ENCODE peak calls at places on chromosomes 12 and 14, in seven cellular contexts. B is bronchial epithelial cell; C is left lung; D is BJ; E is CD8-positive, alpha-beta T cell; F is cardiac muscle cell; H is left ventricle myocardium inferior. U is an unnamed sample. For H3K36me3, the result is how much of the 10 kb centered on the place peaks cover.

GRCh38 chr12:47864646-47865235 is 40.1 kb downstream of the VDR start:
- DNase-seq in B (no peak), C (no peak), D (no peak), E (no peak), F (no peak), H (no peak), U (no peak)

GRCh38 chr12:45354399-45354798 is 138.5 kb downstream of the ANO6 start:
- DNase-seq in B (no peak), C (no peak), D (no peak), E (no peak), F (no peak), H (no peak), U (no peak)

GRCh38 chr14:50670196-50670875 is 2.2 kb upstream of the SAV1 start:
- DNase-seq in B (peak), C (no peak), D (no peak), E (no peak), F (peak), H (no peak), U (no peak)

GRCh38 chr12:89417246-89417977 is 65.1 kb upstream of the DUSP6 start:
- DNase-seq in B (peak), C (no peak), D (peak), E (no peak), F (peak), H (no peak), U (no peak)

GRCh38 chr14:73741386-73741875 is 27.2 kb upstream of the PNMA1 start:
- DNase-seq in B (peak), C (peak), D (no peak), E (peak), F (peak), H (peak), U (peak)

GRCh38 chr14:30115756-30116155 is 188.1 kb upstream of the PRKD1 start:
- DNase-seq in B (no peak), C (no peak), D (no peak), E (no peak), F (no peak), H (no peak), U (no peak)

GRCh38 chr14:20811994-20812393 is 9.3 kb upstream of the RNASE1 start:
- DNase-seq in B (no peak), C (no peak), D (no peak), E (no peak), F (peak), H (peak), U (no peak)

GRCh38 chr12:6638305-6638704 is 2.5 kb upstream of the LPAR5 start:
- DNase-seq in B (no peak), C (no peak), D (no peak), E (no peak), F (no peak), H (no peak), U (peak)

GRCh38 chr12:97924122-97924521 is 461.5 kb downstream of the RMST start:
- DNase-seq in B (no peak), C (no peak), D (no peak), E (no peak), F (no peak), H (no peak), U (no peak)

GRCh38 chr12:84994436-84994835 is 41.6 kb downstream of the TSPAN19 start:
- DNase-seq in B (no peak), C (no peak), D (no peak), E (no peak), F (no peak), H (no peak), U (no peak)

GRCh38 chr14:53663709-53664108 is 292.9 kb downstream of the BMP4 start:
- DNase-seq in B (no peak), C (no peak), D (no peak), E (no peak), F (peak), H (peak), U (no peak)

GRCh38 chr12:124073636-124074035 is 100.6 kb downstream of the ZNF664 start:
- DNase-seq in B (no peak), C (no peak), D (no peak), E (no peak), F (no peak), H (no peak), U (no peak)

GRCh38 chr12:109770104-109770860 is 56.7 kb downstream of the FAM222A start:
- DNase-seq in B (no peak), C (no peak), D (no peak), E (no peak), F (no peak), H (no peak), U (no peak)

GRCh38 chr12:13376627-13377373 is 180.3 kb downstream of the EMP1 start:
- DNase-seq in B (peak), C (no peak), D (no peak), E (no peak), F (no peak), H (no peak), U (no peak)

GRCh38 chr12:93569301-93569655 is 3.2 kb upstream of the SOCS2 start:
- DNase-seq in B (no peak), C (no peak), D (no peak), E (no peak), F (no peak), H (no peak), U (no peak)

GRCh38 chr12:7376196-7376595 is 67.8 kb downstream of the CD163L1 start:
- DNase-seq in B (peak), C (no peak), D (no peak), E (no peak), F (peak), H (no peak), U (no peak)

GRCh38 chr12:108605000-108605689 is 7.3 kb upstream of the TMEM119 start:
- DNase-seq in B (no peak), C (peak), D (no peak), E (no peak), F (no peak), H (no peak), U (no peak)

GRCh38 chr12:107894589-107894988 is 120.1 kb downstream of the ASCL4 start:
- DNase-seq in B (no peak), C (no peak), D (no peak), E (no peak), F (no peak), H (no peak), U (no peak)

GRCh38 chr14:102233081-102233480 is 71.9 kb downstream of the MOK start:
- DNase-seq in B (no peak), C (no peak), D (no peak), E (no peak), F (no peak), H (no peak), U (no peak)

GRCh38 chr14:51539571-51540037 is 112.1 kb upstream of the FRMD6 start:
- DNase-seq in B (peak), C (no peak), D (peak), E (no peak), F (peak), H (no peak), U (no peak)

GRCh38 chr14:57732886-57733285 is 133.0 kb downstream of the SLC35F4 start:
- DNase-seq in B (peak), C (no peak), D (no peak), E (no peak), F (peak), H (no peak), U (no peak)

GRCh38 chr12:47754881-47755280 is 3.8 kb downstream of the RAPGEF3 start:
- DNase-seq in B (no peak), C (no peak), D (no peak), E (no peak), F (no peak), H (no peak), U (no peak)

GRCh38 chr12:57487597-57488396 is at the start of gene MARS1:
- DNase-seq in B (peak), C (peak), D (peak), E (peak), F (peak), H (peak), U (peak)

GRCh38 chr12:96378319-96378718 is 21.9 kb downstream of the CDK17 start:
- DNase-seq in B (no peak), C (no peak), D (no peak), E (no peak), F (no peak), H (no peak), U (no peak)

GRCh38 chr14:49620182-49621113 is at the start of the genes MGAT2 and RPL36AL:
- DNase-seq in B (peak), C (peak), D (peak), E (peak), F (peak), H (peak), U (peak)
- TF ChIP-seq CTCF in B (peak), C (no peak), D (peak), E (no peak), F (peak), H (peak), U (peak)

GRCh38 chr12:131724534-131724933 is 13.6 kb downstream of the SFSWAP start:
- DNase-seq in B (no peak), C (no peak), D (no peak), E (no peak), F (no peak), H (no peak), U (no peak)

GRCh38 chr12:131720241-131720640 is 9.4 kb downstream of the SFSWAP start:
- DNase-seq in B (no peak), C (no peak), D (no peak), E (no peak), F (no peak), H (no peak), U (no peak)

GRCh38 chr12:131721548-131721947 is 10.7 kb downstream of the SFSWAP start:
- DNase-seq in B (no peak), C (no peak), D (no peak), E (no peak), F (no peak), H (no peak), U (no peak)

GRCh38 chr12:131723532-131723931 is 12.6 kb downstream of the SFSWAP start:
- DNase-seq in B (no peak), C (no peak), D (no peak), E (no peak), F (no peak), H (no peak), U (no peak)

DNA sequence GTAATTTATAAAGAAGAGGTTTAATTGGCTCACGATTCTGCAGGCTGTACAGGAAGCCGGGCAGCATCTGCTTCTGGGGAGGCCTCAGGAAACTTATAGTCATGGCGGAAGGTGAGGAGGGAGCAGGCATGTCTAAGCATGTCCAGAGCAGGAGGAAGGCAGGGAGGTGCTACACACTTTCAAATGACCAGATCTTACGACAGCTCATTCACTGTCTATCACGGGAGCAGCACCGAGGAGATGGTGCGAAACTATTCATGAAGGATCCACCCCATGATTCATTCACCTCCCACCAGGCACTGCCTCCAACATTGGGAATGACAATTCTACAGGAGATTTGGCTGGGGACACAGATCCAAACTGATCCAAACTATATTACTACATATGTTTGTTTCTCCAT is 10.0 kb downstream of the SFSWAP start:
- DNase-seq in B (peak), C (no peak), D (no peak), E (no peak), F (no peak), H (no peak), U (no peak)
- H3K36me3 ChIP-seq in B (under half), C (half or more), D (under half), E (half or more), F (half or more), H (half or more), U (under half)

GRCh38 chr12:122081697-122082221 is 3.2 kb downstream of the MLXIP start:
- DNase-seq in B (peak), C (peak), D (no peak), E (no peak), F (peak), H (peak), U (peak)
- TF ChIP-seq CTCF in B (no peak), C (no peak), D (no peak), E (no peak), F (no peak), H (peak), U (no peak)

DNA sequence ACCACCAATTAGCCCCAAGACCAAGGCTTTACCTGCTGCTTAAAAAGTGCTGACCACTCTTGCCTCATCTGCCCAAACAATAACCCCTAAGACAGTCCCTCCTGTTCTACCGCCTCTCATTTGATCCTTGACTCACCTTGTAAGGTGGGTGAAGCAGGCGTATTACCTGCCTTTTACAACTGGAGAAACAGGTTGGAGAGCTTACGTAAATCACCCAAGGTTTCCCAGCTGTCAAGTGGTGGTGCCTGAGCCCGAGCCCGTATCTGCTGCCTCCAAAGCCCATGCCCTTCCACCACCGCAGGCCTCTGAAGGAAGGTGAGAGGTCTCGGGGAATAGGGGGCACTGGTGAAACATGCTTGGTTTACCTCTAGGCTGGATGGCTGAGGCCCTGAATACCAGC is 36.6 kb downstream of the MAX start:
- DNase-seq in B (peak), C (no peak), D (no peak), E (no peak), F (no peak), H (no peak), U (no peak)
- H3K36me3 ChIP-seq in B (under half), C (half or more), D (under half), E (under half), F (under half), H (half or more), U (under half)

U was measured in psoas muscle.